ENCODE peak calls at places on chromosomes 1 and 21, in six cellular contexts. N, O, G, M, S and I are unnamed samples.

GRCh38 chr1:24621121-24621520 is 22.0 kb upstream of the SRRM1 start:
- ATAC-seq in N (no peak), G (no peak), S (no peak), O (no peak), M (no peak), I (no peak)

GRCh38 chr1:76137746-76138145 is 63.2 kb downstream of the ST6GALNAC3 start:
- ATAC-seq in N (no peak), M (no peak), O (no peak), G (no peak), S (no peak), I (no peak)

GRCh38 chr1:31042656-31043055 is 22.9 kb downstream of the PUM1 start:
- ATAC-seq in G (no peak), S (no peak), M (no peak), N (no peak), O (no peak), I (no peak)

GRCh38 chr1:217135569-217135915 is 412.3 kb upstream of the ESRRG start:
- ATAC-seq in M (no peak), N (no peak), O (no peak), G (peak), S (peak), I (peak)

GRCh38 chr1:206075786-206076725 is 23.1 kb downstream of the RHEX start:
- ATAC-seq in M (no peak), S (no peak), N (no peak), O (no peak), G (no peak), I (no peak)

GRCh38 chr21:33350676-33351075 is 25.9 kb downstream of the IFNAR1 start:
- ATAC-seq in M (peak), G (no peak), S (no peak), N (no peak), O (no peak), I (no peak)

GRCh38 chr1:3369437-3370076 is 84.9 kb upstream of the ARHGEF16 start:
- ATAC-seq in O (no peak), G (no peak), N (no peak), S (peak), M (no peak), I (peak)

GRCh38 chr1:40740992-40741736 is 42.4 kb upstream of the KCNQ4 start:
- ATAC-seq in N (peak), G (no peak), O (no peak), M (no peak), S (peak), I (no peak)

GRCh38 chr21:16218682-16219343 is 489.0 kb downstream of the USP25 start:
- ATAC-seq in M (no peak), G (no peak), N (no peak), O (no peak), S (no peak), I (no peak)

GRCh38 chr1:63918395-63918945 is 144.7 kb downstream of the ROR1 start:
- ATAC-seq in M (no peak), O (no peak), S (no peak), G (no peak), N (no peak), I (no peak)

GRCh38 chr1:158286966-158287365 is 2.8 kb upstream of the CD1C start:
- ATAC-seq in N (peak), M (no peak), G (no peak), S (no peak), O (peak), I (no peak)

GRCh38 chr1:206772228-206773002 is at the start of gene IL10:
- ATAC-seq in O (peak), S (peak), M (no peak), N (no peak), G (peak), I (peak)

GRCh38 chr1:242224426-242224825 is 225.5 kb upstream of the MAP1LC3C start:
- ATAC-seq in S (no peak), G (no peak), N (no peak), O (no peak), M (no peak), I (no peak)

GRCh38 chr1:36763771-36764170 is 270.5 kb downstream of the GRIK3 start:
- ATAC-seq in O (no peak), N (no peak), G (no peak), M (no peak), S (no peak), I (no peak)

GRCh38 chr1:67717876-67718275 is 32.9 kb downstream of the GADD45A start:
- ATAC-seq in M (no peak), S (peak), N (no peak), O (no peak), G (peak), I (no peak)

GRCh38 chr1:228368801-228369607 is 37.6 kb downstream of the TRIM11 start:
- ATAC-seq in O (no peak), M (no peak), S (peak), G (no peak), N (no peak), I (no peak)

GRCh38 chr1:156476501-156477298 is 23.9 kb downstream of the MEF2D start:
- ATAC-seq in O (no peak), M (no peak), N (peak), S (peak), G (peak), I (no peak)

GRCh38 chr1:155051342-155051776 is 243 bp downstream of the ADAM15 start:
- ATAC-seq in G (peak), N (no peak), S (no peak), O (no peak), M (peak), I (no peak)

GRCh38 chr1:241603626-241604337 is 36.4 kb downstream of the CHML start:
- ATAC-seq in O (no peak), M (no peak), G (no peak), S (peak), N (no peak), I (no peak)

GRCh38 chr1:172638885-172639831 is 19.7 kb upstream of the FASLG start:
- ATAC-seq in N (peak), M (peak), G (no peak), O (peak), S (peak), I (no peak)

GRCh38 chr1:62523860-62524259 is 73.5 kb upstream of the ANGPTL3 start:
- ATAC-seq in S (no peak), M (no peak), O (no peak), N (no peak), G (no peak), I (no peak)

GRCh38 chr1:39006726-39007645 is 15.9 kb downstream of the AKIRIN1 start:
- ATAC-seq in N (no peak), O (no peak), G (no peak), S (no peak), M (no peak), I (no peak)

GRCh38 chr1:169309178-169310166 is 58.1 kb downstream of the NME7 start:
- ATAC-seq in S (no peak), N (no peak), G (no peak), M (peak), O (no peak), I (no peak)

GRCh38 chr1:230781596-230781995 is 34.4 kb downstream of the CAPN9 start:
- ATAC-seq in S (no peak), O (no peak), M (no peak), G (no peak), N (no peak), I (no peak)

GRCh38 chr1:226002667-226003501 is 3.7 kb upstream of the SDE2 start:
- ATAC-seq in M (no peak), G (no peak), N (peak), O (no peak), S (peak), I (no peak)

GRCh38 chr1:246068619-246069509 is 438.2 kb downstream of the SMYD3 start:
- ATAC-seq in O (no peak), N (no peak), G (no peak), S (no peak), M (no peak), I (no peak)

GRCh38 chr1:201826830-201827229 is 2.1 kb upstream of the IPO9 start:
- ATAC-seq in N (no peak), O (no peak), S (no peak), G (peak), M (no peak), I (no peak)

GRCh38 chr1:43936470-43937151 is 3.0 kb downstream of the ARTN start:
- ATAC-seq in M (peak), G (peak), S (no peak), N (no peak), O (no peak), I (peak)

GRCh38 chr1:78715181-78715661 is 65.6 kb downstream of the IFI44 start:
- ATAC-seq in O (no peak), G (no peak), M (no peak), N (no peak), S (no peak), I (no peak)

GRCh38 chr1:212234431-212235298 is 50.5 kb upstream of the PPP2R5A start:
- ATAC-seq in O (no peak), N (peak), M (peak), S (peak), G (peak), I (peak)

GRCh38 chr1:95233321-95233736 is 681 bp upstream of the RWDD3 start:
- ATAC-seq in S (peak), N (no peak), M (no peak), O (no peak), G (peak), I (peak)

GRCh38 chr1:178942285-178943218 is 71.7 kb upstream of the ANGPTL1 start:
- ATAC-seq in O (peak), M (peak), S (no peak), N (peak), G (no peak), I (no peak)

GRCh38 chr1:223067914-223068313 is 75.1 kb downstream of the TLR5 start:
- ATAC-seq in N (no peak), M (no peak), G (no peak), S (no peak), O (peak), I (no peak)

GRCh38 chr1:112040891-112041740 is 51.6 kb upstream of the KCND3 start:
- ATAC-seq in M (no peak), S (no peak), N (no peak), G (no peak), O (no peak), I (no peak)

GRCh38 chr1:94590203-94591137 is 48.9 kb upstream of the F3 start:
- ATAC-seq in G (no peak), S (peak), O (no peak), M (no peak), N (no peak), I (no peak)

GRCh38 chr1:22053861-22054770 is 1.6 kb downstream of the CDC42 start:
- ATAC-seq in S (no peak), G (no peak), O (no peak), N (peak), M (no peak), I (no peak)

GRCh38 chr21:43958364-43959158 is 53.5 kb upstream of the TRAPPC10 start:
- ATAC-seq in N (no peak), S (no peak), G (no peak), O (peak), M (peak), I (no peak)

GRCh38 chr1:230191079-230191478 is 124.0 kb downstream of the GALNT2 start:
- ATAC-seq in S (peak), G (peak), M (peak), N (no peak), O (no peak), I (peak)